ENCODE peak calls at places on chromosome 15, in eight cellular contexts. H is body of pancreas, S is psoas muscle, Y is heart left ventricle, U is sigmoid colon, F is uterus, O is mammary epithelial cell, G is left lung. X is an unnamed sample. For H3K36me3, the result is how much of the 10 kb centered on the place peaks cover.

GRCh38 chr15:87777054-87777498 is 479.5 kb downstream of the NTRK3 start:
- DNase-seq in H (peak), Y (no peak), G (peak), U (no peak), F (no peak), S (no peak), O (peak), X (peak)

GRCh38 chr15:96701443-96701842 is 370.9 kb downstream of the NR2F2 start:
- DNase-seq in Y (no peak), U (no peak), H (no peak), F (no peak), S (no peak), O (no peak), G (no peak), X (no peak)

GRCh38 chr15:50108446-50108845 is 10.6 kb downstream of the ATP8B4 start:
- DNase-seq in O (no peak), Y (no peak), S (no peak), G (no peak), U (no peak), H (no peak), F (no peak), X (no peak)

GRCh38 chr15:48149858-48150257 is 28.2 kb downstream of the MYEF2 start:
- DNase-seq in S (no peak), O (peak), H (no peak), U (no peak), F (no peak), G (no peak), Y (no peak), X (no peak)

GRCh38 chr15:28003302-28004037 is 95.6 kb downstream of the OCA2 start:
- DNase-seq in Y (no peak), F (no peak), O (no peak), H (no peak), U (no peak), S (no peak), G (no peak), X (no peak)

GRCh38 chr15:60471314-60471713 is 7.6 kb downstream of the ICE2 start:
- DNase-seq in H (no peak), F (no peak), Y (no peak), S (no peak), G (no peak), O (peak), U (no peak), X (no peak)

GRCh38 chr15:95636107-95636506 is 694.4 kb upstream of the NR2F2 start:
- DNase-seq in G (no peak), F (no peak), O (no peak), H (no peak), U (no peak), Y (no peak), S (no peak), X (no peak)

GRCh38 chr15:62940755-62941361 is 101.7 kb upstream of the TPM1 start:
- DNase-seq in H (peak), U (peak), Y (peak), O (peak), F (peak), S (peak), G (peak), X (peak)

GRCh38 chr15:93288718-93289117 is 199.7 kb upstream of the RGMA start:
- DNase-seq in Y (no peak), S (no peak), H (peak), G (no peak), F (no peak), O (no peak), U (no peak), X (no peak)

GRCh38 chr15:51647128-51647562 is 24.6 kb upstream of the DMXL2 start:
- DNase-seq in F (no peak), H (peak), Y (peak), U (peak), S (peak), G (peak), O (peak), X (peak)

GRCh38 chr15:80328496-80328895 is 75.7 kb upstream of the ARNT2 start:
- DNase-seq in G (no peak), Y (no peak), S (no peak), F (no peak), O (no peak), H (no peak), U (no peak), X (no peak)

GRCh38 chr15:64314456-64314855 is 41.5 kb downstream of the CSNK1G1 start:
- DNase-seq in F (no peak), S (no peak), O (no peak), U (no peak), H (no peak), Y (no peak), G (no peak), X (no peak)

GRCh38 chr15:50049871-50050270 is 69.2 kb downstream of the ATP8B4 start:
- DNase-seq in Y (no peak), S (no peak), O (no peak), U (no peak), F (no peak), H (no peak), G (no peak), X (no peak)

GRCh38 chr15:48617619-48618018 is 27.9 kb downstream of the FBN1 start:
- DNase-seq in G (peak), S (no peak), U (peak), F (peak), O (no peak), H (peak), Y (no peak), X (peak)

GRCh38 chr15:60982249-60982932 is 246.7 kb downstream of the RORA start:
- DNase-seq in S (no peak), U (no peak), O (no peak), G (no peak), H (no peak), F (no peak), Y (no peak), X (no peak)

GRCh38 chr15:74228723-74229081 is 7.4 kb upstream of the CCDC33 start:
- DNase-seq in F (no peak), O (no peak), S (peak), Y (no peak), U (no peak), H (no peak), G (no peak), X (no peak)

GRCh38 chr15:74775132-74775562 is 6.7 kb upstream of the CSK start:
- DNase-seq in O (no peak), F (no peak), S (no peak), G (no peak), H (no peak), U (no peak), Y (no peak), X (no peak)

GRCh38 chr15:82530606-82531379 is 9.5 kb downstream of the RPS17 start:
- DNase-seq in H (peak), S (peak), O (peak), F (peak), U (peak), G (peak), Y (peak), X (peak)

GRCh38 chr15:28110416-28110975 is 11.4 kb upstream of the OCA2 start:
- DNase-seq in G (no peak), H (no peak), O (no peak), U (peak), F (no peak), Y (no peak), S (no peak), X (no peak)

GRCh38 chr15:83850015-83850414 is 196.1 kb downstream of the ADAMTSL3 start:
- DNase-seq in Y (no peak), G (no peak), F (no peak), H (no peak), S (no peak), U (no peak), O (no peak), X (no peak)

GRCh38 chr15:67120839-67121540 is 55.6 kb downstream of the SMAD3 start:
- DNase-seq in S (peak), U (peak), O (peak), G (peak), F (peak), H (peak), Y (peak), X (peak)

GRCh38 chr15:63089260-63090043 is 32.2 kb upstream of the LACTB start:
- DNase-seq in Y (no peak), H (no peak), O (no peak), U (peak), F (peak), G (no peak), S (peak), X (peak)

GRCh38 chr15:81666828-81667227 is 292.8 kb upstream of the TMC3 start:
- DNase-seq in G (no peak), U (no peak), F (no peak), Y (no peak), O (peak), H (no peak), S (no peak), X (no peak)

GRCh38 chr15:31555022-31555421 is 228.4 kb downstream of the KLF13 start:
- DNase-seq in O (no peak), F (no peak), Y (no peak), G (no peak), H (no peak), S (no peak), U (no peak), X (no peak)

GRCh38 chr15:67587754-67588153 is 45.3 kb downstream of the MAP2K5 start:
- DNase-seq in O (no peak), G (no peak), S (no peak), Y (no peak), U (no peak), H (no peak), F (no peak), X (no peak)

GRCh38 chr15:32878849-32879795 is 161.3 kb downstream of the GREM1 start:
- DNase-seq in S (no peak), G (no peak), U (no peak), Y (no peak), O (no peak), F (no peak), H (no peak), X (no peak)

GRCh38 chr15:45594322-45594721 is 7.1 kb downstream of the BLOC1S6 start:
- DNase-seq in F (no peak), H (no peak), Y (no peak), G (no peak), O (no peak), U (no peak), S (no peak), X (no peak)

GRCh38 chr15:63994073-63994600 is 52.1 kb downstream of the DAPK2 start:
- DNase-seq in S (no peak), G (no peak), O (no peak), H (peak), Y (no peak), F (no peak), U (no peak), X (peak)

GRCh38 chr15:69469467-69470191 is 17.0 kb downstream of the RPLP1 start:
- DNase-seq in Y (no peak), O (peak), F (no peak), G (no peak), H (no peak), S (no peak), U (no peak), X (no peak)

GRCh38 chr15:87752250-87752951 is 504.1 kb downstream of the NTRK3 start:
- DNase-seq in Y (no peak), S (no peak), G (no peak), H (peak), U (no peak), O (peak), F (no peak), X (peak)

GRCh38 chr15:63500265-63501250 is 3.8 kb upstream of the USP3 start:
- DNase-seq in Y (no peak), H (peak), S (no peak), O (no peak), F (no peak), G (no peak), U (no peak), X (no peak)

GRCh38 chr15:77335298-77335697 is 84.6 kb downstream of the PEAK1 start:
- DNase-seq in F (peak), G (no peak), O (no peak), Y (no peak), H (no peak), U (no peak), S (no peak), X (peak)

GRCh38 chr15:81310480-81310879 is 13.5 kb downstream of the STARD5 start:
- DNase-seq in Y (no peak), O (no peak), H (no peak), S (no peak), U (no peak), F (no peak), G (no peak), X (no peak)

GRCh38 chr15:62125763-62126162 is 39.3 kb downstream of the C2CD4B start:
- DNase-seq in S (no peak), G (no peak), O (peak), H (peak), Y (no peak), F (no peak), U (no peak), X (peak)

GRCh38 chr15:100878130-100878529 is 1.5 kb upstream of the ALDH1A3 start:
- DNase-seq in O (no peak), G (no peak), F (no peak), Y (no peak), U (no peak), S (no peak), H (no peak), X (no peak)

GRCh38 chr15:51589881-51590570 is 32.5 kb downstream of the DMXL2 start:
- DNase-seq in S (no peak), H (no peak), O (no peak), U (no peak), F (no peak), G (no peak), Y (no peak), X (no peak)

GRCh38 chr15:71239592-71240364 is 124.5 kb downstream of the THSD4 start:
- DNase-seq in S (no peak), U (no peak), G (no peak), F (peak), Y (no peak), H (no peak), O (no peak), X (peak)

GRCh38 chr15:44084728-44085127 is 110.3 kb downstream of the FRMD5 start:
- DNase-seq in Y (no peak), F (no peak), H (no peak), S (no peak), G (no peak), O (peak), U (no peak), X (no peak)

GRCh38 chr15:74327756-74328155 is 39.7 kb downstream of the CYP11A1 start:
- DNase-seq in Y (no peak), O (no peak), G (no peak), U (no peak), S (no peak), F (no peak), H (no peak), X (no peak)

GRCh38 chr15:90079619-90080559 is 22.4 kb downstream of the IDH2 start:
- DNase-seq in H (no peak), S (no peak), G (no peak), Y (no peak), F (no peak), U (no peak), O (no peak), X (no peak)
- H3K36me3 ChIP-seq in H (under half), S (half or more), G (under half), Y (half or more), F (under half), U (half or more), O (under half), X (under half)

DNA sequence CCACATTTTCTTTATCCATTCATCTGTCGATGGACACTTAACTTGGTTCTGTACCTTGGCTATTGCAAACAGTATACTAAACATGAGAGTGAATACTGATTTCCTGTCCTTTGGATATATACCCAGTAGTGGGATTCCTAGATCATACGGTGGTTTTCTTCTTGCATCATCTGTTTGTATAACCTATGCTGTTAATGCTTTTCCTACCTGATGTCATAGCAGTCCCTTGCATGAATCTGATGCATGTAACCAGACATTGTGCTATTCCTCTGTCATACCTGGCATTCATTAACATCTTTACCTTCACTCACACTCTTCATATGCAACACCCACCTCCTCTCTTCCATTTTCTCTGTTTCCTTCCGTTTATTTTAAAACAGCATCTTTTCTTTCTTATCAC is 185.2 kb downstream of the KLHL25 start:
- DNase-seq in G (no peak), F (no peak), U (no peak), H (no peak), Y (no peak), O (peak), S (no peak), X (no peak)
- H3K36me3 ChIP-seq in G (under half), F (under half), U (under half), H (under half), Y (under half), O (under half), S (under half), X (under half)

GRCh38 chr15:56939257-56939656 is 20.8 kb downstream of the TCF12 start:
- DNase-seq in U (no peak), F (no peak), H (no peak), G (no peak), O (no peak), Y (no peak), S (no peak), X (no peak)

GRCh38 chr15:56942118-56942517 is 23.7 kb downstream of the TCF12 start:
- DNase-seq in U (no peak), G (no peak), F (no peak), Y (no peak), S (no peak), O (no peak), H (no peak), X (no peak)

GRCh38 chr15:56943398-56943797 is 25.0 kb downstream of the TCF12 start:
- DNase-seq in F (no peak), Y (no peak), U (no peak), H (no peak), G (no peak), O (no peak), S (no peak), X (no peak)

GRCh38 chr15:56936929-56937328 is 18.5 kb downstream of the TCF12 start:
- DNase-seq in U (no peak), S (no peak), O (no peak), Y (no peak), H (no peak), F (no peak), G (no peak), X (no peak)

DNA sequence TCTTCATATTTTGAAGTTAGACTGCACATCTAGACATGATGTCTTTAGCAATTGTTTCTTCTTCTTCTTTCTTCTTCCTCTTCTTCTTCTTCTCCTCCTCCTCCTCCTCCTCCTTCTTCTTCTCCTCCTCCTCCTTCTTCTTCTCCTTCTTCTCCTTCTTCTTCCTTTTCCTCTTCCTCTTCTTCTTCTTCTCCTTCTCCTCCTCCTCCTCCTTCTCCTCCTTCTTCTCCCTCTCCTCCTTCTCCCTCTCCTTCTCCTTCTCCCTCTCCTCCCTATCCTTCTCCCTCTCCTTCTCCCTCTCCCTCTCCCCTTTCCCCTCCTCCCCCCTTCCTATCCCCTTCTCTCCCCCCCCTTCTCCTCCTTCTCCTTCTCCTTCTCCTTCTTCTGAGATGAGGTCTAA is 21.9 kb downstream of the TCF12 start:
- DNase-seq in F (no peak), O (no peak), Y (no peak), S (no peak), G (no peak), H (no peak), U (no peak), X (no peak)
- H3K36me3 ChIP-seq in F (under half), O (under half), Y (under half), S (under half), G (under half), H (under half), U (under half), X (under half)

GRCh38 chr15:57284535-57284934 is 91.8 kb upstream of the CGNL1 start:
- DNase-seq in O (no peak), F (no peak), U (no peak), Y (no peak), S (no peak), H (no peak), G (no peak), X (no peak)
- H3K36me3 ChIP-seq in O (under half), F (under half), U (half or more), Y (half or more), S (half or more), H (under half), G (under half), X (half or more)

GRCh38 chr15:40409366-40409765 is 3.8 kb downstream of the IVD start:
- DNase-seq in U (no peak), H (no peak), Y (no peak), G (no peak), S (no peak), O (no peak), F (no peak), X (no peak)
- H3K36me3 ChIP-seq in U (half or more), H (under half), Y (half or more), G (under half), S (half or more), O (under half), F (under half), X (under half)

DNA sequence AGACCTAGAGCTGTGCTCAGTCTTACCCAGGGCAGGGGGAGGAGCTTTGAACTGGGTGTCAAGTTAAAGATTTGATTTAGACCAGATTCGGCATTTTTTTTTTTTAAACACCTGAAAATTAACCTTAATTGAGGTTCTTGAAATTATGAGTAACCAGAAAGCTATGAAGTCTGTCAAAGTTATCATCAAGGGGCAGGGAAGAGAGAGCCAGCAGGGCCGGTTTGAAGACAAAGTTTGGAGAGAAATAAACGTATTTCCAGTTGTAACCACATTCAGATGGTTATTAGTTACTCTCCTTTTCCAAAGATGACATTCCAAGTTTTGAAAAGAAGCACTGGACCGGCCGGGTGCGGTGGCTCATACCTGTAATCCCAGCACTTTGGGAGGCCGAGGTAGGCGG is 12.0 kb downstream of the TMEM266 start:
- DNase-seq in Y (no peak), G (no peak), S (no peak), F (no peak), H (no peak), U (no peak), O (no peak), X (no peak)
- H3K36me3 ChIP-seq in Y (under half), G (under half), S (under half), F (under half), H (under half), U (under half), O (under half), X (under half)